ENCODE peak calls at places on chromosomes 13 and 19, in nine cellular contexts. One of them, this sample, is unnamed.

GRCh38 chr13:65499251-65499650 is 1730.9 kb downstream of the PCDH9 start:
- DNase-seq in non-pigmented ciliary epithelial cell: no peak
- DNase-seq in activated naive CD4-positive, alpha-beta T cell treated with anti-CD3 and anti-CD28 coated beads for 36 hours: no peak
- DNase-seq in nephron progenitor cell: no peak
- DNase-seq in activated CD4-positive, alpha-beta T cell treated with anti-CD3 and anti-CD28 coated beads for 24 hours: no peak
- DNase-seq in endothelial cell: no peak
- DNase-seq in HT-29: no peak
- DNase-seq in pancreas: no peak
- DNase-seq in AG10803: peak
- DNase-seq in this sample: no peak

GRCh38 chr19:46603195-46603637 is 2.1 kb downstream of the CALM3 start:
- DNase-seq in non-pigmented ciliary epithelial cell: no peak
- DNase-seq in activated naive CD4-positive, alpha-beta T cell treated with anti-CD3 and anti-CD28 coated beads for 36 hours: no peak
- DNase-seq in nephron progenitor cell: no peak
- DNase-seq in activated CD4-positive, alpha-beta T cell treated with anti-CD3 and anti-CD28 coated beads for 24 hours: no peak
- DNase-seq in endothelial cell: no peak
- DNase-seq in HT-29: peak
- DNase-seq in pancreas: peak
- DNase-seq in AG10803: no peak
- DNase-seq in this sample: no peak

GRCh38 chr19:4284176-4284958 is 5.3 kb downstream of the SHD start:
- DNase-seq in non-pigmented ciliary epithelial cell: no peak
- DNase-seq in activated naive CD4-positive, alpha-beta T cell treated with anti-CD3 and anti-CD28 coated beads for 36 hours: no peak
- DNase-seq in nephron progenitor cell: peak
- DNase-seq in activated CD4-positive, alpha-beta T cell treated with anti-CD3 and anti-CD28 coated beads for 24 hours: no peak
- DNase-seq in endothelial cell: no peak
- DNase-seq in HT-29: peak
- DNase-seq in pancreas: no peak
- DNase-seq in AG10803: no peak
- DNase-seq in this sample: no peak

GRCh38 chr13:20461481-20461859 is 64.2 kb downstream of the CRYL1 start:
- DNase-seq in non-pigmented ciliary epithelial cell: no peak
- DNase-seq in activated naive CD4-positive, alpha-beta T cell treated with anti-CD3 and anti-CD28 coated beads for 36 hours: peak
- DNase-seq in nephron progenitor cell: no peak
- DNase-seq in activated CD4-positive, alpha-beta T cell treated with anti-CD3 and anti-CD28 coated beads for 24 hours: no peak
- DNase-seq in endothelial cell: no peak
- DNase-seq in HT-29: no peak
- DNase-seq in pancreas: no peak
- DNase-seq in AG10803: peak
- DNase-seq in this sample: no peak

GRCh38 chr19:47650695-47651094 is 41.8 kb downstream of the BICRA start:
- DNase-seq in non-pigmented ciliary epithelial cell: no peak
- DNase-seq in activated naive CD4-positive, alpha-beta T cell treated with anti-CD3 and anti-CD28 coated beads for 36 hours: no peak
- DNase-seq in nephron progenitor cell: no peak
- DNase-seq in activated CD4-positive, alpha-beta T cell treated with anti-CD3 and anti-CD28 coated beads for 24 hours: no peak
- DNase-seq in endothelial cell: no peak
- DNase-seq in HT-29: no peak
- DNase-seq in pancreas: no peak
- DNase-seq in AG10803: no peak
- DNase-seq in this sample: no peak

GRCh38 chr13:20370815-20371421 is 138.8 kb upstream of the GJB6 start:
- DNase-seq in non-pigmented ciliary epithelial cell: no peak
- DNase-seq in activated naive CD4-positive, alpha-beta T cell treated with anti-CD3 and anti-CD28 coated beads for 36 hours: no peak
- DNase-seq in nephron progenitor cell: no peak
- DNase-seq in activated CD4-positive, alpha-beta T cell treated with anti-CD3 and anti-CD28 coated beads for 24 hours: no peak
- DNase-seq in endothelial cell: no peak
- DNase-seq in HT-29: peak
- DNase-seq in pancreas: no peak
- DNase-seq in AG10803: no peak
- DNase-seq in this sample: no peak

GRCh38 chr13:39820606-39821005 is 165.1 kb downstream of the COG6 start:
- DNase-seq in non-pigmented ciliary epithelial cell: no peak
- DNase-seq in activated naive CD4-positive, alpha-beta T cell treated with anti-CD3 and anti-CD28 coated beads for 36 hours: no peak
- DNase-seq in nephron progenitor cell: no peak
- DNase-seq in activated CD4-positive, alpha-beta T cell treated with anti-CD3 and anti-CD28 coated beads for 24 hours: no peak
- DNase-seq in endothelial cell: no peak
- DNase-seq in HT-29: no peak
- DNase-seq in pancreas: no peak
- DNase-seq in AG10803: no peak
- DNase-seq in this sample: no peak

GRCh38 chr19:48628486-48629296 is 8.5 kb downstream of the DBP start:
- DNase-seq in non-pigmented ciliary epithelial cell: no peak
- DNase-seq in activated naive CD4-positive, alpha-beta T cell treated with anti-CD3 and anti-CD28 coated beads for 36 hours: no peak
- DNase-seq in nephron progenitor cell: no peak
- DNase-seq in activated CD4-positive, alpha-beta T cell treated with anti-CD3 and anti-CD28 coated beads for 24 hours: no peak
- DNase-seq in endothelial cell: no peak
- DNase-seq in HT-29: no peak
- DNase-seq in pancreas: peak
- DNase-seq in AG10803: no peak
- DNase-seq in this sample: no peak

GRCh38 chr19:1267441-1268391 is 1.4 kb upstream of the CIRBP start:
- DNase-seq in non-pigmented ciliary epithelial cell: no peak
- DNase-seq in activated naive CD4-positive, alpha-beta T cell treated with anti-CD3 and anti-CD28 coated beads for 36 hours: no peak
- DNase-seq in nephron progenitor cell: no peak
- DNase-seq in activated CD4-positive, alpha-beta T cell treated with anti-CD3 and anti-CD28 coated beads for 24 hours: no peak
- DNase-seq in endothelial cell: no peak
- DNase-seq in HT-29: no peak
- DNase-seq in pancreas: peak
- DNase-seq in AG10803: no peak
- DNase-seq in this sample: no peak

This sample was measured in GM12891.